ENCODE peak calls at places on chromosomes 6 and 20, in five cellular contexts. C, A, D, M and U are unnamed samples. For H3K4me1, the result is how much of the 10 kb centered on the place peaks cover.

GRCh38 chr6:78607188-78607587 is 260.2 kb upstream of the IRAK1BP1 start:
- DNase-seq in C (no peak), A (peak), D (no peak), M (no peak), U (no peak)

GRCh38 chr6:27863962-27864905 is 48.0 kb downstream of the OR2B2 start:
- DNase-seq in C (peak), A (peak), D (no peak), M (no peak), U (no peak)

GRCh38 chr6:21593927-21594421 is 423 bp downstream of the SOX4 start:
- DNase-seq in C (no peak), A (peak), D (peak), M (peak), U (no peak)

GRCh38 chr6:61711849-61712248 is 574.2 kb downstream of the KHDRBS2 start:
- DNase-seq in C (no peak), A (no peak), D (no peak), M (no peak), U (no peak)

GRCh38 chr6:31844507-31844906 is 17.0 kb downstream of the HSPA1B start:
- DNase-seq in C (no peak), A (no peak), D (no peak), M (no peak), U (no peak)

GRCh38 chr6:31079656-31080261 is 32.6 kb downstream of the C6orf15 start:
- DNase-seq in C (peak), A (peak), D (peak), M (peak), U (peak)

GRCh38 chr6:53651764-53652401 is 13.7 kb downstream of the KLHL31 start:
- DNase-seq in C (peak), A (peak), D (peak), M (peak), U (peak)

GRCh38 chr20:54292186-54292585 is 84.3 kb downstream of the PFDN4 start:
- DNase-seq in C (no peak), A (peak), D (no peak), M (no peak), U (no peak)

GRCh38 chr6:28368522-28368921 is 18.8 kb downstream of the ZKSCAN3 start:
- DNase-seq in C (no peak), A (no peak), D (no peak), M (no peak), U (no peak)

GRCh38 chr6:150598401-150598800 is 1.3 kb upstream of the PLEKHG1 start:
- DNase-seq in C (no peak), A (no peak), D (no peak), M (no peak), U (no peak)

GRCh38 chr6:36838896-36839818 is at the start of gene CPNE5:
- DNase-seq in C (no peak), A (no peak), D (no peak), M (peak), U (no peak)

GRCh38 chr6:26329763-26330511 is 35.1 kb upstream of the BTN3A2 start:
- DNase-seq in C (no peak), A (peak), D (no peak), M (no peak), U (no peak)

GRCh38 chr20:57361517-57361916 is 10.5 kb downstream of the RAE1 start:
- DNase-seq in C (no peak), A (peak), D (no peak), M (no peak), U (no peak)

GRCh38 chr20:25493748-25494505 is 86.5 kb downstream of the GINS1 start:
- DNase-seq in C (no peak), A (no peak), D (no peak), M (no peak), U (no peak)

GRCh38 chr6:20861479-20861878 is 327.2 kb downstream of the CDKAL1 start:
- DNase-seq in C (no peak), A (no peak), D (no peak), M (no peak), U (no peak)

GRCh38 chr6:168934856-168935627 is 318.6 kb downstream of the THBS2 start:
- DNase-seq in C (no peak), A (no peak), D (no peak), M (no peak), U (no peak)

GRCh38 chr20:46255440-46256104 is 52.7 kb downstream of the CDH22 start:
- DNase-seq in C (peak), A (no peak), D (peak), M (peak), U (peak)

GRCh38 chr20:8094415-8094818 is 37.6 kb upstream of the PLCB1 start:
- DNase-seq in C (no peak), A (peak), D (peak), M (peak), U (peak)

GRCh38 chr6:122392564-122393338 is 6.7 kb upstream of the HSF2 start:
- DNase-seq in C (no peak), A (no peak), D (no peak), M (no peak), U (no peak)

GRCh38 chr20:45098096-45098773 is 2.7 kb downstream of the KCNS1 start:
- DNase-seq in C (no peak), A (no peak), D (peak), M (no peak), U (no peak)

GRCh38 chr6:127129281-127129680 is 10.8 kb downstream of the RSPO3 start:
- DNase-seq in C (no peak), A (no peak), D (no peak), M (no peak), U (no peak)

GRCh38 chr20:2348336-2348735 is 32.4 kb upstream of the TGM6 start:
- DNase-seq in C (no peak), A (no peak), D (no peak), M (no peak), U (no peak)

GRCh38 chr6:33694401-33694931 is 17.0 kb downstream of the UQCC2 start:
- DNase-seq in C (peak), A (peak), D (no peak), M (no peak), U (no peak)

GRCh38 chr20:48583801-48584200 is 244.0 kb downstream of the PREX1 start:
- DNase-seq in C (peak), A (no peak), D (no peak), M (no peak), U (no peak)

GRCh38 chr6:17536586-17536985 is 63.5 kb upstream of the FAM8A1 start:
- DNase-seq in C (no peak), A (no peak), D (no peak), M (no peak), U (no peak)

GRCh38 chr6:150272264-150272975 is 96.4 kb upstream of the IYD start:
- DNase-seq in C (no peak), A (no peak), D (no peak), M (no peak), U (no peak)

GRCh38 chr20:58826271-58826670 is 24.4 kb downstream of the GNAS-AS1 start:
- DNase-seq in C (no peak), A (no peak), D (no peak), M (no peak), U (no peak)

GRCh38 chr20:51583073-51583472 is 40.6 kb upstream of the NFATC2 start:
- DNase-seq in C (no peak), A (no peak), D (no peak), M (no peak), U (no peak)

GRCh38 chr20:59663513-59663890 is 59.2 kb downstream of the PHACTR3 start:
- DNase-seq in C (peak), A (no peak), D (no peak), M (no peak), U (no peak)

GRCh38 chr6:167699141-167700036 is 127.3 kb upstream of the AFDN start:
- DNase-seq in C (peak), A (no peak), D (peak), M (peak), U (peak)

GRCh38 chr6:136158398-136158797 is 91.7 kb downstream of the MTFR2 start:
- DNase-seq in C (peak), A (no peak), D (peak), M (peak), U (peak)

GRCh38 chr6:155313602-155314091 is 637 bp downstream of the TFB1M start:
- DNase-seq in C (no peak), A (no peak), D (no peak), M (no peak), U (no peak)

GRCh38 chr6:47481806-47482205 is 4.2 kb downstream of the CD2AP start:
- DNase-seq in C (no peak), A (no peak), D (no peak), M (no peak), U (no peak)

GRCh38 chr6:110039996-110040383 is 61.9 kb downstream of the GPR6 start:
- DNase-seq in C (peak), A (peak), D (no peak), M (no peak), U (no peak)

GRCh38 chr20:59032713-59033059 is 551 bp upstream of the ATP5F1E start:
- DNase-seq in C (no peak), A (peak), D (no peak), M (no peak), U (no peak)

GRCh38 chr6:144087789-144088426 is 7.5 kb downstream of the SF3B5 start:
- DNase-seq in C (no peak), A (no peak), D (no peak), M (no peak), U (no peak)
- TF ChIP-seq CTCF in C (no peak), A (no peak), D (no peak), M (no peak), U (no peak)

GRCh38 chr6:43931201-43931600 is 161.2 kb downstream of the VEGFA start:
- DNase-seq in C (peak), A (no peak), D (no peak), M (no peak), U (no peak)
- H3K4me1 ChIP-seq in C (under half), A (under half), D (under half), M (under half), U (under half)

GRCh38 chr20:18057106-18057993 is at the start of gene OVOL2:
- DNase-seq in C (no peak), A (no peak), D (peak), M (no peak), U (no peak)

GRCh38 chr20:18057994-18058349 is 256 bp upstream of the OVOL2 start:
- DNase-seq in C (no peak), A (no peak), D (no peak), M (no peak), U (no peak)

GRCh38 chr20:18055261-18055660 is 2.5 kb downstream of the OVOL2 start:
- DNase-seq in C (no peak), A (no peak), D (no peak), M (no peak), U (no peak)

GRCh38 chr20:18058661-18059467 is 1.1 kb upstream of the OVOL2 start:
- DNase-seq in C (no peak), A (no peak), D (no peak), M (no peak), U (no peak)

GRCh38 chr20:18056174-18057105 is 1.3 kb downstream of the OVOL2 start:
- DNase-seq in C (no peak), A (no peak), D (peak), M (no peak), U (no peak)
- H3K4me3 ChIP-seq in C (peak), A (no peak), D (peak), M (peak), U (peak)

GRCh38 chr6:15283986-15284361 is 38.1 kb downstream of the JARID2 start:
- DNase-seq in C (no peak), A (no peak), D (no peak), M (no peak), U (no peak)

GRCh38 chr6:15288856-15289255 is 43.0 kb downstream of the JARID2 start:
- DNase-seq in C (no peak), A (no peak), D (no peak), M (no peak), U (no peak)

GRCh38 chr6:15287670-15288069 is 41.8 kb downstream of the JARID2 start:
- DNase-seq in C (peak), A (no peak), D (no peak), M (no peak), U (no peak)

GRCh38 chr6:15282334-15282733 is 36.5 kb downstream of the JARID2 start:
- DNase-seq in C (no peak), A (no peak), D (no peak), M (no peak), U (no peak)

GRCh38 chr6:15285682-15286294 is 39.9 kb downstream of the JARID2 start:
- DNase-seq in C (no peak), A (peak), D (no peak), M (no peak), U (no peak)
- TF ChIP-seq CTCF in C (no peak), A (peak), D (no peak), M (no peak), U (no peak)

DNA sequence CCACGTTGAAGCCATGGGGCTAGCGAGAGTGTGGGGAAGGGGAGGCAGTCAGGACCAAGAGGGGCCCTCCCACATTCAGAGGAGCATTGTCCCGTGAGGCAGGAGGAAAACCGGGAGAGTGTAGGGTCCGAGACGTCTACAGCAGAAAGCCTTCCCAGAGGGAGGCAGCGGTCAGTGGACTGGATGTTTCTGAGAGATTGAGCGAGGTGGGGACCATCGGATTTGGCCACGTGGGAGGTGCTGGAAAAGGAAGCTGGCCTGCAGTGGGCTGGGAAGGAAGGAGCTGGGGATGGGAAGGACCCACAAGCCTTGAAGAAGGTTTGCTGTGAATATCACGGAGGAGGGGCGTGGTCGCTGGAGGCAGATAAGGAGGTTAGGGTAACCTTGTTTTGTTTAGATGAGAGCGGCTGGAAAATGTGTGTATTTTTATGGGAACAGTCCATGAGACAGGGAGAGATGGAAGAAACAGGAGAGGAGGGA is 119.0 kb upstream of the RNF24 start:
- DNase-seq in C (no peak), A (no peak), D (no peak), M (no peak), U (no peak)
- H3K4me1 ChIP-seq in C (under half), A (under half), D (under half), M (under half), U (under half)

DNA sequence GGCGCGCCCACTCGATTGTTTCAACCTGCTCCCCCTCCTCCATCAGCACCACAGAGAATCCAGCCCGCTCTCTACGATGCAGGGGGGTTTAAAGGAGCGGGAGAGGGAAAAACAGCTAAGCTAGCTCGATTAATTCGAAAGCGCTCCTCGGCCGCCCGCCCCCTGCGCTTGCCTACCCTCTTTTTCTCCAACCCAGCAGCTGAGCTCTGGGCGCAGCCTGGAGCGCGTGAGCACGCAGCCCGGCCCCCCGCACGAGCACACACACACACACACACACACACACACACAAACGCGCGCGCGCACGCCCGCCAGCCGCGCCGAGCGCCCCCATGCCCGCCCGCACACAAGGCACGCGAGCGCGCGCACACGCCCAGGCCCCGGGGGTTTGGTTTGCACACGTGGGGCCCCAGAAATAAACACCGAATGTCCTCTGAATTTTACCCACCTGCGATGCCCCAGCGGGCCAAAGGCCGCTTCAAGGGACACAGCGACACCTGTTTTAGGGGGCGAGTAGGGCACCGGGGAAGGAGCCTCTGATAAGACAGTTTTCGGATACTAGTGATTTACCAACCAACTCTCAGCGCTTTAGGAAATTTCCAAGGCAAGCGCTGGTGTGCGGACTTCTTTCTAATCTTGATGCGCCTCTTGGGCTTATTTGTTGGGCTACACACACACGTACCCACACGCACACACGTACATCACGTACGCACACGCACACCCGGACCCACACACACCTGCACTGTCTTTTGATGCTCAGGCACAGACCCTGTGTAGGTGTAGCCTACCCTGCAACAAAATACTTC is 787 bp upstream of the NRN1 start:
- DNase-seq in C (peak), A (no peak), D (no peak), M (no peak), U (no peak)
- H3K4me3 ChIP-seq in C (peak), A (no peak), D (peak), M (peak), U (peak)